ENCODE peak calls at places on chromosomes 3 and 15, in five cellular contexts. U is AML-193, R is aorta, H is HTR-8/SVneo, F is pulmonary artery endothelial cell. Q is an unnamed sample.

GRCh38 chr3:167895684-167896083 is 160.2 kb downstream of the SERPINI1 start:
- DNase-seq in U (no peak), R (no peak), H (no peak), F (no peak), Q (no peak)

GRCh38 chr3:160931474-160931873 is 173.7 kb downstream of the B3GALNT1 start:
- DNase-seq in U (no peak), R (no peak), H (no peak), F (no peak), Q (no peak)

GRCh38 chr3:122921791-122922651 is 105.5 kb downstream of the SEMA5B start:
- DNase-seq in U (no peak), R (no peak), H (no peak), F (no peak), Q (no peak)

GRCh38 chr3:161342629-161343028 is 28.7 kb downstream of the SPTSSB start:
- DNase-seq in U (no peak), R (no peak), H (no peak), F (no peak), Q (no peak)

GRCh38 chr3:184786271-184787010 is 25.5 kb upstream of the VPS8 start:
- DNase-seq in U (peak), R (peak), H (peak), F (no peak), Q (no peak)

GRCh38 chr3:53274938-53275666 is 19.3 kb upstream of the TKT start:
- DNase-seq in U (no peak), R (no peak), H (no peak), F (no peak), Q (no peak)

GRCh38 chr3:19221081-19221480 is 72.8 kb downstream of the KCNH8 start:
- DNase-seq in U (no peak), R (no peak), H (no peak), F (no peak), Q (no peak)

GRCh38 chr3:160265088-160265487 is 39.9 kb downstream of the C3orf80 start:
- DNase-seq in U (no peak), R (no peak), H (no peak), F (no peak), Q (no peak)

GRCh38 chr15:28935316-28935715 is 49.5 kb downstream of the APBA2 start:
- DNase-seq in U (peak), R (peak), H (peak), F (no peak), Q (no peak)

GRCh38 chr15:65189102-65189740 is 4.1 kb upstream of the CLPX start:
- DNase-seq in U (peak), R (no peak), H (peak), F (no peak), Q (peak)

GRCh38 chr15:71410347-71410746 is 295.1 kb downstream of the THSD4 start:
- DNase-seq in U (no peak), R (no peak), H (no peak), F (no peak), Q (no peak)

GRCh38 chr3:69231929-69232437 is 109.6 kb upstream of the LMOD3 start:
- DNase-seq in U (no peak), R (no peak), H (peak), F (no peak), Q (no peak)

GRCh38 chr3:65575376-65575840 is 463.3 kb downstream of the MAGI1 start:
- DNase-seq in U (no peak), R (no peak), H (no peak), F (no peak), Q (peak)

GRCh38 chr3:133466531-133467386 is 66.9 kb downstream of the BFSP2 start:
- DNase-seq in U (no peak), R (no peak), H (no peak), F (no peak), Q (no peak)

GRCh38 chr15:67193223-67194009 is 61.0 kb downstream of the AAGAB start:
- DNase-seq in U (no peak), R (no peak), H (no peak), F (no peak), Q (no peak)

GRCh38 chr3:65083240-65083639 is 395.4 kb upstream of the ADAMTS9 start:
- DNase-seq in U (no peak), R (no peak), H (no peak), F (no peak), Q (no peak)

GRCh38 chr15:32888221-32888761 is 170.5 kb downstream of the GREM1 start:
- DNase-seq in U (no peak), R (no peak), H (no peak), F (no peak), Q (no peak)

GRCh38 chr3:44648564-44649229 is at the start of gene ZNF35:
- DNase-seq in U (no peak), R (peak), H (peak), F (peak), Q (peak)

GRCh38 chr3:27861047-27862036 is 139.2 kb upstream of the EOMES start:
- DNase-seq in U (no peak), R (no peak), H (no peak), F (no peak), Q (no peak)

GRCh38 chr3:47261301-47261700 is 21.3 kb downstream of the KIF9 start:
- DNase-seq in U (no peak), R (peak), H (no peak), F (no peak), Q (no peak)

GRCh38 chr15:70268698-70269251 is 171.1 kb upstream of the TLE3 start:
- DNase-seq in U (no peak), R (peak), H (no peak), F (no peak), Q (no peak)

GRCh38 chr3:123448503-123449091 is at the start of gene ADCY5:
- DNase-seq in U (no peak), R (peak), H (peak), F (no peak), Q (peak)

GRCh38 chr3:61956236-61956635 is 394.9 kb downstream of the PTPRG start:
- DNase-seq in U (no peak), R (no peak), H (no peak), F (no peak), Q (no peak)

GRCh38 chr3:132394334-132394733 is 23.0 kb upstream of the DNAJC13 start:
- DNase-seq in U (no peak), R (no peak), H (no peak), F (peak), Q (peak)

GRCh38 chr15:40911139-40911538 is 16.9 kb downstream of the VPS18 start:
- DNase-seq in U (no peak), R (no peak), H (no peak), F (no peak), Q (no peak)

GRCh38 chr15:90674476-90674875 is 42.7 kb upstream of the BLM start:
- DNase-seq in U (no peak), R (no peak), H (no peak), F (no peak), Q (no peak)

GRCh38 chr3:45817788-45818523 is 21.6 kb upstream of the SLC6A20 start:
- DNase-seq in U (no peak), R (peak), H (peak), F (peak), Q (peak)

GRCh38 chr3:193087336-193087735 is 153.7 kb upstream of the PLAAT1 start:
- DNase-seq in U (no peak), R (no peak), H (no peak), F (no peak), Q (no peak)

GRCh38 chr3:43062556-43063040 is 43.3 kb downstream of the POMGNT2 start:
- DNase-seq in U (no peak), R (no peak), H (no peak), F (no peak), Q (no peak)